ENCODE peak calls at places on chromosomes 13 and 19, in six cellular contexts. P, X, O, Q, Z and R are unnamed samples.
A peak's percentile ranks its signal among the peaks of the same experiment; 100 is the strongest.

GRCh38 chr19:47564081-47564480 is 8.9 kb downstream of the ZNF541 start:
- DNase-seq in O (no peak), X (no peak), P (no peak), Q (no peak), Z (peak; percentile 79), R (no peak)

GRCh38 chr13:25943081-25943480 is 108.7 kb downstream of the SHISA2 start:
- DNase-seq in Z (no peak), Q (no peak), O (peak; percentile 20), X (no peak), P (no peak), R (no peak)

GRCh38 chr19:33325920-33326319 is 23.6 kb upstream of the CEBPA start:
- DNase-seq in Z (no peak), X (no peak), Q (no peak), O (no peak), P (no peak), R (no peak)

GRCh38 chr13:32840840-32841713 is 175.1 kb upstream of the KL start:
- DNase-seq in X (no peak), Z (no peak), Q (no peak), O (peak; percentile 17), P (no peak), R (peak; percentile 77)

GRCh38 chr13:110152351-110152750 is 154.6 kb downstream of the COL4A1 start:
- DNase-seq in O (peak; percentile 47), Q (no peak), Z (no peak), X (no peak), P (no peak), R (no peak)

GRCh38 chr19:4362871-4363545 is 19.6 kb downstream of the MPND start:
- DNase-seq in X (peak; percentile 37), Z (no peak), P (no peak), Q (no peak), O (peak; percentile 79), R (no peak)

GRCh38 chr13:76717092-76717491 is 169.1 kb downstream of the KCTD12 start:
- DNase-seq in O (no peak), X (no peak), Z (no peak), Q (no peak), P (no peak), R (no peak)

GRCh38 chr13:49220856-49221614 is 897 bp downstream of the MLNR start:
- DNase-seq in Z (no peak), P (no peak), X (no peak), O (peak; percentile 75), Q (no peak), R (no peak)

GRCh38 chr13:62846302-62846701 is 1430.7 kb upstream of the PCDH20 start:
- DNase-seq in Z (no peak), Q (no peak), O (no peak), X (no peak), P (no peak), R (no peak)

GRCh38 chr13:42815686-42816085 is 34.3 kb downstream of the FAM216B start:
- DNase-seq in Q (no peak), P (no peak), Z (no peak), X (no peak), O (no peak), R (no peak)

GRCh38 chr19:16383584-16384161 is 59.0 kb downstream of the KLF2 start:
- DNase-seq in X (no peak), Q (no peak), Z (no peak), P (no peak), O (no peak), R (no peak)

GRCh38 chr13:65093352-65093751 is 2136.8 kb downstream of the PCDH9 start:
- DNase-seq in X (no peak), Z (no peak), P (no peak), Q (no peak), O (no peak), R (no peak)

GRCh38 chr19:34172661-34173144 is 399 bp downstream of the LSM14A start:
- DNase-seq in X (no peak), Q (no peak), Z (no peak), O (no peak), P (no peak), R (no peak)

GRCh38 chr13:42110410-42111155 is 62.1 kb downstream of the DGKH start:
- DNase-seq in Z (peak; percentile 30), O (no peak), Q (no peak), P (no peak), X (no peak), R (no peak)

GRCh38 chr19:18097217-18097992 is at the start of gene MAST3:
- DNase-seq in O (peak; percentile 95), Q (no peak), P (peak; percentile 62), X (peak; percentile 89), Z (peak; percentile 87), R (no peak)

GRCh38 chr19:9523885-9524474 is 14.5 kb downstream of the ZNF426 start:
- DNase-seq in X (no peak), O (no peak), Q (no peak), Z (no peak), P (no peak), R (no peak)

GRCh38 chr13:109408596-109409382 is 377.6 kb downstream of the IRS2 start:
- DNase-seq in P (no peak), Q (no peak), Z (no peak), O (no peak), X (no peak), R (peak; percentile 81)

GRCh38 chr13:108083056-108083455 is 132.3 kb downstream of the LIG4 start:
- DNase-seq in Z (no peak), O (no peak), P (no peak), Q (no peak), X (no peak), R (no peak)

GRCh38 chr13:63163903-63164302 is 1748.3 kb upstream of the PCDH20 start:
- DNase-seq in Q (no peak), O (no peak), X (no peak), P (no peak), Z (no peak), R (no peak)

GRCh38 chr13:30346159-30346788 is 38.9 kb upstream of the KATNAL1 start:
- DNase-seq in X (no peak), P (no peak), Q (no peak), O (no peak), Z (peak; percentile 34), R (no peak)

GRCh38 chr13:31485183-31485582 is 254.1 kb upstream of the RXFP2 start:
- DNase-seq in O (no peak), Z (no peak), P (no peak), X (no peak), Q (no peak), R (no peak)

GRCh38 chr13:29520671-29521070 is 74.8 kb downstream of the SLC7A1 start:
- DNase-seq in P (no peak), Q (no peak), Z (no peak), O (no peak), X (no peak), R (no peak)

GRCh38 chr13:112140366-112140765 is 73.4 kb downstream of the SOX1 start:
- DNase-seq in P (no peak), O (peak; percentile 3), Q (no peak), Z (no peak), X (no peak), R (no peak)

GRCh38 chr13:30634838-30635237 is 17.1 kb downstream of the USPL1 start:
- DNase-seq in P (no peak), O (no peak), Z (no peak), Q (no peak), X (no peak), R (no peak)

GRCh38 chr13:88281846-88282245 is 610.7 kb downstream of the SLITRK5 start:
- DNase-seq in Q (no peak), O (no peak), Z (no peak), P (no peak), X (no peak), R (no peak)

GRCh38 chr13:76813874-76814273 is 72.3 kb downstream of the KCTD12 start:
- DNase-seq in Z (peak; percentile 89), P (no peak), X (no peak), Q (no peak), O (no peak), R (no peak)

GRCh38 chr19:43574424-43575155 is 737 bp downstream of the XRCC1 start:
- DNase-seq in Q (no peak), P (no peak), O (no peak), X (peak; percentile 47), Z (no peak), R (no peak)

GRCh38 chr19:4034048-4035017 is 26.8 kb downstream of the PIAS4 start:
- DNase-seq in X (no peak), O (no peak), Q (no peak), P (no peak), Z (no peak), R (no peak)

GRCh38 chr19:18601875-18602274 is 4.7 kb downstream of the CRLF1 start:
- DNase-seq in O (no peak), X (no peak), Q (no peak), Z (no peak), P (no peak), R (no peak)

GRCh38 chr13:23087884-23088283 is 92.9 kb upstream of the SGCG start:
- DNase-seq in Z (peak; percentile 31), Q (no peak), P (no peak), O (peak; percentile 83), X (no peak), R (no peak)
- TF ChIP-seq CTCF in Z (no peak), Q (no peak), P (peak; percentile 9), O (peak; percentile 75), X (no peak), R (peak; percentile 48)

DNA sequence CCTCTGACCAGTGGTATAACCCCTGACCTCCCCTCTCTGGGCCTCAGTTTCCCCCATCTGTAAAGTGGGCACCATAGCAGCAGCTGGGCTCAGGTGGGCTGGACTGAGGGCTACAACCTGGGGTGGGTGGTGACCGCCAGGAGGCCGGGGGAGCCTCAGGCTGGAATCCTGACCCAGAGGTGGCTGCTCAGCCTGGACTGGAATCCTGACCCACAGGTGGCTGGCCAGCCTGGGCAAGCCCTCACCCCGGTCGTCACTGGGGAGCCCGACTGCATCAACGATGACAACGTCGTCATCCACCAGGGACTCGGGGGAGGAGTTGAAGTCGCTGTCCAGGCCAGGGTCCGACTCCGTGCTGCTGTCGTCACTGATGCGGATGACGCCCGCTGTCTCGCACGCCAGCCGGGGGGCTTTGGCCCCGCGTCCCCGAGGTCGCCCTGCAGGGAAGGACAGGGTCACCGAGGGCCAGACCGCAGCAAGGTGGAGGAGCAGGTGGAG is 10.2 kb downstream of the GPX4 start:
- DNase-seq in Q (no peak), P (no peak), X (peak; percentile 57), Z (no peak), O (no peak), R (no peak)
- H3K27ac ChIP-seq in Q (peak overlapping the region; percentile 57), P (peak overlapping the region; percentile 76), X (peak overlapping the region; percentile 23), Z (peak overlapping the region; percentile 76), O (no peak overlapping the region), R (peak overlapping the region; percentile 78)

GRCh38 chr19:50252887-50253268 is 49.5 kb downstream of the MYH14 start:
- DNase-seq in Z (no peak), Q (no peak), P (no peak), X (no peak), O (no peak), R (no peak)

GRCh38 chr19:50250450-50251136 is 47.2 kb downstream of the MYH14 start:
- DNase-seq in O (no peak), Z (no peak), Q (no peak), X (no peak), P (no peak), R (no peak)

GRCh38 chr19:50255115-50255514 is 51.7 kb downstream of the MYH14 start:
- DNase-seq in Q (no peak), P (no peak), X (no peak), Z (no peak), O (peak; percentile 62), R (no peak)

GRCh38 chr19:50249636-50250035 is 46.2 kb downstream of the MYH14 start:
- DNase-seq in O (no peak), Q (no peak), P (no peak), X (no peak), Z (no peak), R (no peak)

GRCh38 chr19:50252111-50252886 is 48.9 kb downstream of the MYH14 start:
- DNase-seq in P (no peak), Z (peak; percentile 35), Q (no peak), X (no peak), O (peak; percentile 90), R (no peak)
- TF ChIP-seq CTCF in P (peak; percentile 25), Z (peak; percentile 63), Q (no peak), X (no peak), O (peak; percentile 85), R (peak; percentile 45)

GRCh38 chr19:51724543-51724942 is 752 bp upstream of the HAS1 start:
- DNase-seq in Z (no peak), O (no peak), P (no peak), Q (no peak), X (peak; percentile 47), R (no peak)
- H3K27ac ChIP-seq in Z (no peak overlapping the region), O (no peak overlapping the region), P (no peak overlapping the region), Q (peak overlapping the region; percentile 30), X (peak overlapping the region; percentile 36), R (no peak overlapping the region)